ENCODE peak calls at places on chromosomes 4 and X, in nine cellular contexts. M is thoracic aorta, J is posterior cingulate gyrus, O is NCI-H524, H is foreskin fibroblast, Z is neural progenitor cell, F is NCI-H82, U is RWPE1, X is Panc1. K is an unnamed sample.

GRCh38 chrX:53456254-53456653 is 22.1 kb upstream of the HSD17B10 start:
- DNase-seq in H (peak), X (no peak), F (no peak), Z (no peak), J (no peak), M (no peak), O (no peak), U (no peak), K (peak)

GRCh38 chr4:85603437-85604336 is 128.7 kb downstream of the ARHGAP24 start:
- DNase-seq in H (peak), X (no peak), F (no peak), J (no peak), M (no peak), U (no peak), Z (no peak), O (no peak), K (no peak)

GRCh38 chr4:176563591-176563990 is 229.1 kb downstream of the VEGFC start:
- DNase-seq in U (no peak), F (peak), M (no peak), H (peak), Z (no peak), X (no peak), J (no peak), O (peak), K (no peak)

GRCh38 chr4:121668368-121669162 is 28.2 kb downstream of the ANXA5 start:
- DNase-seq in M (no peak), O (no peak), U (no peak), J (no peak), Z (no peak), F (no peak), X (no peak), H (peak), K (peak)

GRCh38 chr4:123790681-123791080 is 394.1 kb downstream of the SPRY1 start:
- DNase-seq in J (no peak), H (peak), O (no peak), Z (no peak), M (no peak), U (no peak), X (no peak), F (no peak), K (no peak)

GRCh38 chrX:51876441-51876840 is 17.0 kb upstream of the MAGED1 start:
- DNase-seq in F (no peak), O (no peak), Z (no peak), U (no peak), M (no peak), X (no peak), H (peak), J (no peak), K (no peak)

GRCh38 chrX:39450578-39450977 is 647.2 kb downstream of the BCOR start:
- DNase-seq in F (no peak), M (no peak), Z (no peak), H (no peak), U (no peak), J (no peak), O (no peak), X (no peak), K (no peak)

GRCh38 chrX:103615781-103616180 is 8.0 kb downstream of the TCEAL3 start:
- DNase-seq in F (no peak), H (peak), X (no peak), J (no peak), M (no peak), O (no peak), U (no peak), Z (no peak), K (no peak)

GRCh38 chrX:120446503-120446902 is 22.6 kb downstream of the LAMP2 start:
- DNase-seq in O (peak), U (no peak), M (no peak), F (peak), J (no peak), Z (no peak), X (no peak), H (peak), K (peak)

GRCh38 chrX:100512471-100512870 is 72.3 kb upstream of the TNMD start:
- DNase-seq in M (no peak), O (peak), U (peak), F (peak), X (peak), J (no peak), Z (peak), H (peak), K (peak)

GRCh38 chr4:92953462-92953861 is 649.7 kb downstream of the GRID2 start:
- DNase-seq in O (no peak), M (no peak), U (peak), J (no peak), F (no peak), H (no peak), Z (no peak), X (no peak), K (no peak)

GRCh38 chrX:42096262-42096939 is 173.0 kb upstream of the CASK start:
- DNase-seq in O (no peak), F (no peak), Z (no peak), H (peak), U (no peak), J (no peak), M (no peak), X (no peak), K (peak)

GRCh38 chrX:152637649-152638442 is at the start of gene GABRQ:
- DNase-seq in O (peak), Z (peak), F (peak), M (no peak), X (no peak), U (peak), J (peak), H (peak), K (no peak)

GRCh38 chrX:13371191-13371590 is 51.3 kb upstream of the ATXN3L start:
- DNase-seq in U (no peak), Z (no peak), M (no peak), H (no peak), F (no peak), X (no peak), J (no peak), O (no peak), K (no peak)